ENCODE peak calls at places on chromosomes 2 and 18, in five cellular contexts. One of them, this sample, is unnamed.

GRCh38 chr2:100018794-100019193 is 123.6 kb downstream of the AFF3 start:
- DNase-seq in esophagus squamous epithelium: no peak
- DNase-seq in WTC11: no peak
- DNase-seq in GM13976: no peak
- DNase-seq in tibial nerve: no peak
- DNase-seq in this sample: no peak

GRCh38 chr2:101064505-101064867 is 62.4 kb downstream of the RPL31 start:
- DNase-seq in esophagus squamous epithelium: no peak
- DNase-seq in WTC11: no peak
- DNase-seq in GM13976: no peak
- DNase-seq in tibial nerve: no peak
- DNase-seq in this sample: no peak

GRCh38 chr2:68043719-68044498 is 18.9 kb downstream of the C1D start:
- DNase-seq in esophagus squamous epithelium: no peak
- DNase-seq in WTC11: no peak
- DNase-seq in GM13976: no peak
- DNase-seq in tibial nerve: no peak
- DNase-seq in this sample: no peak

GRCh38 chr2:217279571-217279970 is 419.7 kb upstream of the TNP1 start:
- DNase-seq in esophagus squamous epithelium: no peak
- DNase-seq in WTC11: no peak
- DNase-seq in GM13976: no peak
- DNase-seq in tibial nerve: no peak
- DNase-seq in this sample: no peak

GRCh38 chr2:207304798-207305197 is 139.1 kb upstream of the KLF7 start:
- DNase-seq in esophagus squamous epithelium: no peak
- DNase-seq in WTC11: no peak
- DNase-seq in GM13976: no peak
- DNase-seq in tibial nerve: no peak
- DNase-seq in this sample: no peak

GRCh38 chr18:13112982-13113381 is 105.6 kb upstream of the LDLRAD4 start:
- DNase-seq in esophagus squamous epithelium: no peak
- DNase-seq in WTC11: peak; percentile 82
- DNase-seq in GM13976: no peak
- DNase-seq in tibial nerve: no peak
- DNase-seq in this sample: no peak

GRCh38 chr2:68721482-68722071 is 13.0 kb upstream of the ARHGAP25 start:
- DNase-seq in esophagus squamous epithelium: no peak
- DNase-seq in WTC11: no peak
- DNase-seq in GM13976: no peak
- DNase-seq in tibial nerve: no peak
- DNase-seq in this sample: no peak

GRCh38 chr18:49934457-49934856 is 121.1 kb upstream of the ACAA2 start:
- DNase-seq in esophagus squamous epithelium: no peak
- DNase-seq in WTC11: no peak
- DNase-seq in GM13976: no peak
- DNase-seq in tibial nerve: no peak
- DNase-seq in this sample: no peak

GRCh38 chr2:240856151-240856980 is 12.3 kb upstream of the AGXT start:
- DNase-seq in esophagus squamous epithelium: no peak
- DNase-seq in WTC11: peak; percentile 74
- DNase-seq in GM13976: peak; percentile 38
- DNase-seq in tibial nerve: no peak
- DNase-seq in this sample: no peak

GRCh38 chr2:203909192-203909945 is 27.2 kb upstream of the ICOS start:
- DNase-seq in esophagus squamous epithelium: no peak
- DNase-seq in WTC11: no peak
- DNase-seq in GM13976: no peak
- DNase-seq in tibial nerve: no peak
- DNase-seq in this sample: no peak

GRCh38 chr2:235746257-235746934 is 252.6 kb downstream of the AGAP1 start:
- DNase-seq in esophagus squamous epithelium: no peak
- DNase-seq in WTC11: peak; percentile 72
- DNase-seq in GM13976: peak; percentile 82
- DNase-seq in tibial nerve: peak; percentile 60
- DNase-seq in this sample: no peak

GRCh38 chr2:152468832-152469692 is 134.1 kb downstream of the FMNL2 start:
- DNase-seq in esophagus squamous epithelium: no peak
- DNase-seq in WTC11: no peak
- DNase-seq in GM13976: peak; percentile 17
- DNase-seq in tibial nerve: no peak
- DNase-seq in this sample: no peak

GRCh38 chr2:20110383-20110782 is 59.0 kb upstream of the LAPTM4A start:
- DNase-seq in esophagus squamous epithelium: no peak
- DNase-seq in WTC11: no peak
- DNase-seq in GM13976: no peak
- DNase-seq in tibial nerve: no peak
- DNase-seq in this sample: no peak
- TF ChIP-seq CTCF in esophagus squamous epithelium: no peak
- TF ChIP-seq CTCF in WTC11: no peak
- TF ChIP-seq CTCF in GM13976: no peak
- TF ChIP-seq CTCF in tibial nerve: no peak
- TF ChIP-seq CTCF in this sample: no peak

GRCh38 chr18:74495581-74496507 is at the start of gene CNDP2:
- DNase-seq in esophagus squamous epithelium: peak; percentile 93
- DNase-seq in WTC11: peak; percentile 100
- DNase-seq in GM13976: peak; percentile 99
- DNase-seq in tibial nerve: peak; percentile 100
- DNase-seq in this sample: peak; percentile 100

GRCh38 chr18:74497308-74497640 is 1.1 kb downstream of the CNDP2 start:
- DNase-seq in esophagus squamous epithelium: no peak
- DNase-seq in WTC11: no peak
- DNase-seq in GM13976: no peak
- DNase-seq in tibial nerve: no peak
- DNase-seq in this sample: no peak

GRCh38 chr18:74497778-74498177 is 1.6 kb downstream of the CNDP2 start:
- DNase-seq in esophagus squamous epithelium: no peak
- DNase-seq in WTC11: no peak
- DNase-seq in GM13976: no peak
- DNase-seq in tibial nerve: no peak
- DNase-seq in this sample: no peak

GRCh38 chr18:74494514-74494913 is 1.6 kb upstream of the CNDP2 start:
- DNase-seq in esophagus squamous epithelium: no peak
- DNase-seq in WTC11: no peak
- DNase-seq in GM13976: no peak
- DNase-seq in tibial nerve: no peak
- DNase-seq in this sample: no peak

GRCh38 chr18:74496508-74497307 is 545 bp downstream of the CNDP2 start:
- DNase-seq in esophagus squamous epithelium: no peak
- DNase-seq in WTC11: peak; percentile 59
- DNase-seq in GM13976: no peak
- DNase-seq in tibial nerve: no peak
- DNase-seq in this sample: no peak
- TF ChIP-seq CTCF in esophagus squamous epithelium: no peak
- TF ChIP-seq CTCF in WTC11: no peak
- TF ChIP-seq CTCF in GM13976: no peak
- TF ChIP-seq CTCF in tibial nerve: no peak
- TF ChIP-seq CTCF in this sample: no peak

DNA sequence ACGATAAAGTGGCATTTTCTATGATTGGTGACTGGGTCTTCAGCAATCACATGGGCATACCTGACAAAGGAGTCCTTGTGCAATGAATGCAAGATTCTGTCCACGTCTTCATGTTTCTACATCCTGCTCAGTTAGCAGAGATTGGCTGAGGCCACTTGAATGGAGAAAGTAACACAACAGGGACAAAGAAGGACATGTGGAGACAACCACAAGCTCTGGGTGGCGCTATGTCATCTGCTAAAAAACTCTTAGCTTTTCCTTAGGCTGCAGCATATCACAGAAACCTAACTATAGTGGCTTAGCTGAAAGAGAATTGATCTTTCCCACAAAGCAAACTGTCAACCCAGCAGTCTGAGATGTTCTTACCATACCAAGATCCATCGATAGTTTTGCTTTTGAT is 1109.7 kb downstream of the SOCS6 start:
- DNase-seq in esophagus squamous epithelium: no peak
- DNase-seq in WTC11: no peak
- DNase-seq in GM13976: no peak
- DNase-seq in tibial nerve: no peak
- DNase-seq in this sample: no peak
- TF ChIP-seq CTCF in esophagus squamous epithelium: no peak
- TF ChIP-seq CTCF in WTC11: no peak
- TF ChIP-seq CTCF in GM13976: no peak
- TF ChIP-seq CTCF in tibial nerve: no peak
- TF ChIP-seq CTCF in this sample: no peak

DNA sequence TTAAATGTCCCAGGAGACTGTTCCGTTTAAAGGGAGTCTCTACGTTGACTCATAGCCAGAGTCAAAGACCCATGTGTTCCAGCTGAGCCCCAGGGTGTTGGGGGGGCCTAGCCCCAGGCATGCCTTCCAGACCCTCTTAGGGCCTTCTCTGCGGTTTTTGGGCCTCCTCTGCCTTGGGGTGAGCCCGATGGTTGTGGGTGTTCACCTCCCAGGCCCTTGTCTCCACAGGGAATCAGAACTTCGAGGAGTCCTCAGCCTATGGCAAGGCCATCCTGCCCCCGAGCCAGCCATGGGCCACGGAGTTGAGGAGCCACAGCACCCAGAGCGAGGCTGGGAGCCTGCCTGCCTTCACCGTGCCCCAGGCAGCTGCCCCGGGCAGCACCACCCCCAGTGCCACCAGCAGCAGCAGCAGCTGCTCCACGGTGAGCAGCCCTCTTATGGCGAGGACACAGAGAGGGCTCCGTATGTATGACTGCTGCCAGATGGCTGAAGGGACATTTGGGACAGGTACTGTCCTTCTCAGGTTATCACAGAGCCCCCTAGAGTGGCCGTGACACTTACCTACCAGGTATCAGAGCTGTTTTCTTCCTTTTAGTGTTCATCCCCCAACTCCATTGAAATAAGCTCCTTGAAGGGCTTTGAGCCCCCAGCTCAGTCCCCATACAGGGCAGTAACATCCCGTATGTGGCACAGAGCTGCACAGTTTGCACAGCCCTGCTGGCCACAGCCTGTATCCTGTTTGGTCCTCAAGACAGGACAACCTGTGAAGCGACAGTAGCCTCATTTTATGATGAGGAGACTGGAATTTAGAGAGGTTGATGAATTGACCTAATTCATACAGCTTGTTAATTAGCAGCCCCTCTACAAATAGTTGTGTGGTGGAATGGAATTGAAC is 80.7 kb downstream of the EPAS1 start:
- DNase-seq in esophagus squamous epithelium: no peak
- DNase-seq in WTC11: no peak
- DNase-seq in GM13976: no peak
- DNase-seq in tibial nerve: no peak
- DNase-seq in this sample: no peak
- TF ChIP-seq CTCF in esophagus squamous epithelium: no peak
- TF ChIP-seq CTCF in WTC11: no peak
- TF ChIP-seq CTCF in GM13976: no peak
- TF ChIP-seq CTCF in tibial nerve: no peak
- TF ChIP-seq CTCF in this sample: no peak

GRCh38 chr2:96407919-96408550 is 72.5 kb downstream of the NCAPH start:
- DNase-seq in esophagus squamous epithelium: no peak
- DNase-seq in WTC11: no peak
- DNase-seq in GM13976: no peak
- DNase-seq in tibial nerve: no peak
- DNase-seq in this sample: no peak

GRCh38 chr2:96408631-96409542 is 73.3 kb downstream of the NCAPH start:
- DNase-seq in esophagus squamous epithelium: no peak
- DNase-seq in WTC11: no peak
- DNase-seq in GM13976: no peak
- DNase-seq in tibial nerve: no peak
- DNase-seq in this sample: no peak

GRCh38 chr2:96407041-96407918 is 71.7 kb downstream of the NCAPH start:
- DNase-seq in esophagus squamous epithelium: no peak
- DNase-seq in WTC11: peak; percentile 71
- DNase-seq in GM13976: peak; percentile 88
- DNase-seq in tibial nerve: no peak
- DNase-seq in this sample: peak; percentile 89

GRCh38 chr2:96412307-96413066 is 76.9 kb downstream of the NCAPH start:
- DNase-seq in esophagus squamous epithelium: no peak
- DNase-seq in WTC11: no peak
- DNase-seq in GM13976: no peak
- DNase-seq in tibial nerve: no peak
- DNase-seq in this sample: no peak

GRCh38 chr2:96409543-96410184 is 74.1 kb downstream of the NCAPH start:
- DNase-seq in esophagus squamous epithelium: no peak
- DNase-seq in WTC11: no peak
- DNase-seq in GM13976: no peak
- DNase-seq in tibial nerve: no peak
- DNase-seq in this sample: peak; percentile 88
- TF ChIP-seq CTCF in esophagus squamous epithelium: no peak
- TF ChIP-seq CTCF in WTC11: no peak
- TF ChIP-seq CTCF in GM13976: no peak
- TF ChIP-seq CTCF in tibial nerve: no peak
- TF ChIP-seq CTCF in this sample: no peak